ENCODE peak calls at places on chromosomes 13 and 19, in four cellular contexts. One of them, this sample, is unnamed.

GRCh38 chr13:40613192-40613818 is 53.1 kb downstream of the FOXO1 start:
- DNase-seq in heart right ventricle: peak; percentile 60
- DNase-seq in heart left ventricle: peak; percentile 50
- DNase-seq in esophagus squamous epithelium: no peak
- DNase-seq in this sample: no peak

GRCh38 chr13:28684257-28684656 is 25.3 kb downstream of the POMP start:
- DNase-seq in heart right ventricle: no peak
- DNase-seq in heart left ventricle: no peak
- DNase-seq in esophagus squamous epithelium: no peak
- DNase-seq in this sample: no peak

GRCh38 chr19:54431255-54431838 is 16.1 kb downstream of the TTYH1 start:
- DNase-seq in heart right ventricle: no peak
- DNase-seq in heart left ventricle: no peak
- DNase-seq in esophagus squamous epithelium: no peak
- DNase-seq in this sample: no peak

GRCh38 chr13:29648760-29649159 is 53.3 kb upstream of the SLC7A1 start:
- DNase-seq in heart right ventricle: no peak
- DNase-seq in heart left ventricle: no peak
- DNase-seq in esophagus squamous epithelium: no peak
- DNase-seq in this sample: no peak

GRCh38 chr13:57969961-57970360 is 338.4 kb downstream of the PCDH17 start:
- DNase-seq in heart right ventricle: no peak
- DNase-seq in heart left ventricle: no peak
- DNase-seq in esophagus squamous epithelium: no peak
- DNase-seq in this sample: no peak

GRCh38 chr13:39433705-39434104 is 169.3 kb downstream of the LHFPL6 start:
- DNase-seq in heart right ventricle: no peak
- DNase-seq in heart left ventricle: no peak
- DNase-seq in esophagus squamous epithelium: no peak
- DNase-seq in this sample: no peak

GRCh38 chr19:6069268-6069771 is 41.0 kb downstream of the RFX2 start:
- DNase-seq in heart right ventricle: no peak
- DNase-seq in heart left ventricle: peak; percentile 9
- DNase-seq in esophagus squamous epithelium: no peak
- DNase-seq in this sample: no peak

GRCh38 chr19:5850743-5851293 is 431 bp downstream of the FUT3 start:
- DNase-seq in heart right ventricle: no peak
- DNase-seq in heart left ventricle: no peak
- DNase-seq in esophagus squamous epithelium: no peak
- DNase-seq in this sample: no peak

GRCh38 chr13:75870397-75870801 is 234.3 kb downstream of the LMO7 start:
- DNase-seq in heart right ventricle: no peak
- DNase-seq in heart left ventricle: no peak
- DNase-seq in esophagus squamous epithelium: no peak
- DNase-seq in this sample: peak; percentile 15

GRCh38 chr19:43331435-43332010 is 22.0 kb upstream of the CD177 start:
- DNase-seq in heart right ventricle: no peak
- DNase-seq in heart left ventricle: no peak
- DNase-seq in esophagus squamous epithelium: no peak
- DNase-seq in this sample: no peak

GRCh38 chr13:43905435-43906031 is 25.8 kb downstream of the LACC1 start:
- DNase-seq in heart right ventricle: peak; percentile 42
- DNase-seq in heart left ventricle: no peak
- DNase-seq in esophagus squamous epithelium: no peak
- DNase-seq in this sample: peak; percentile 44

GRCh38 chr19:19538077-19538764 is at the start of gene CILP2:
- DNase-seq in heart right ventricle: no peak
- DNase-seq in heart left ventricle: no peak
- DNase-seq in esophagus squamous epithelium: no peak
- DNase-seq in this sample: no peak

GRCh38 chr13:97257800-97258799 is 36.0 kb downstream of the MBNL2 start:
- DNase-seq in heart right ventricle: peak; percentile 73
- DNase-seq in heart left ventricle: peak; percentile 58
- DNase-seq in esophagus squamous epithelium: no peak
- DNase-seq in this sample: no peak

GRCh38 chr19:50030225-50030624 is 4.4 kb downstream of the ZNF473 start:
- DNase-seq in heart right ventricle: no peak
- DNase-seq in heart left ventricle: no peak
- DNase-seq in esophagus squamous epithelium: no peak
- DNase-seq in this sample: peak; percentile 79

GRCh38 chr19:49065905-49066512 is 1.4 kb upstream of the NTF4 start:
- DNase-seq in heart right ventricle: no peak
- DNase-seq in heart left ventricle: no peak
- DNase-seq in esophagus squamous epithelium: no peak
- DNase-seq in this sample: no peak

GRCh38 chr13:77729502-77730221 is 32.2 kb downstream of the SLAIN1 start:
- DNase-seq in heart right ventricle: no peak
- DNase-seq in heart left ventricle: no peak
- DNase-seq in esophagus squamous epithelium: no peak
- DNase-seq in this sample: no peak

GRCh38 chr13:46327256-46327655 is 59.8 kb downstream of the RUBCNL start:
- DNase-seq in heart right ventricle: no peak
- DNase-seq in heart left ventricle: no peak
- DNase-seq in esophagus squamous epithelium: no peak
- DNase-seq in this sample: no peak

GRCh38 chr19:19256072-19256969 is 16.8 kb downstream of the TM6SF2 start:
- DNase-seq in heart right ventricle: no peak
- DNase-seq in heart left ventricle: no peak
- DNase-seq in esophagus squamous epithelium: no peak
- DNase-seq in this sample: peak; percentile 35

GRCh38 chr19:456547-457110 is 4.2 kb downstream of the SHC2 start:
- DNase-seq in heart right ventricle: no peak
- DNase-seq in heart left ventricle: no peak
- DNase-seq in esophagus squamous epithelium: no peak
- DNase-seq in this sample: no peak

GRCh38 chr13:29472317-29472961 is 123.0 kb downstream of the SLC7A1 start:
- DNase-seq in heart right ventricle: peak; percentile 39
- DNase-seq in heart left ventricle: no peak
- DNase-seq in esophagus squamous epithelium: no peak
- DNase-seq in this sample: no peak

GRCh38 chr13:71949441-71949840 is 82.4 kb upstream of the DACH1 start:
- DNase-seq in heart right ventricle: no peak
- DNase-seq in heart left ventricle: no peak
- DNase-seq in esophagus squamous epithelium: no peak
- DNase-seq in this sample: no peak

GRCh38 chr13:34577051-34577450 is 365.0 kb upstream of the NBEA start:
- DNase-seq in heart right ventricle: no peak
- DNase-seq in heart left ventricle: no peak
- DNase-seq in esophagus squamous epithelium: no peak
- DNase-seq in this sample: no peak

GRCh38 chr19:44808463-44809371 is at the start of gene BCAM:
- DNase-seq in heart right ventricle: peak; percentile 87
- DNase-seq in heart left ventricle: peak; percentile 90
- DNase-seq in esophagus squamous epithelium: no peak
- DNase-seq in this sample: no peak

GRCh38 chr19:3403489-3404323 is 37.3 kb downstream of the NFIC start:
- DNase-seq in heart right ventricle: peak; percentile 95
- DNase-seq in heart left ventricle: peak; percentile 93
- DNase-seq in esophagus squamous epithelium: no peak
- DNase-seq in this sample: no peak

GRCh38 chr19:49786432-49786831 is 19.6 kb downstream of the AP2A1 start:
- DNase-seq in heart right ventricle: no peak
- DNase-seq in heart left ventricle: no peak
- DNase-seq in esophagus squamous epithelium: no peak
- DNase-seq in this sample: no peak

GRCh38 chr13:42478531-42479156 is 95.3 kb upstream of the TNFSF11 start:
- DNase-seq in heart right ventricle: no peak
- DNase-seq in heart left ventricle: no peak
- DNase-seq in esophagus squamous epithelium: no peak
- DNase-seq in this sample: no peak

GRCh38 chr19:29620931-29621351 is 14.9 kb downstream of the POP4 start:
- DNase-seq in heart right ventricle: no peak
- DNase-seq in heart left ventricle: no peak
- DNase-seq in esophagus squamous epithelium: no peak
- DNase-seq in this sample: no peak

GRCh38 chr13:112962911-112963625 is 5.9 kb upstream of the MCF2L start:
- DNase-seq in heart right ventricle: no peak
- DNase-seq in heart left ventricle: no peak
- DNase-seq in esophagus squamous epithelium: no peak
- DNase-seq in this sample: no peak

GRCh38 chr13:89751537-89751936 is 1596.0 kb upstream of the MIR17HG start:
- DNase-seq in heart right ventricle: no peak
- DNase-seq in heart left ventricle: no peak
- DNase-seq in esophagus squamous epithelium: no peak
- DNase-seq in this sample: no peak

GRCh38 chr13:26022538-26023292 is 29.1 kb downstream of the SHISA2 start:
- DNase-seq in heart right ventricle: peak; percentile 77
- DNase-seq in heart left ventricle: peak; percentile 63
- DNase-seq in esophagus squamous epithelium: no peak
- DNase-seq in this sample: no peak

GRCh38 chr13:101150998-101151397 is 265.3 kb downstream of the NALCN start:
- DNase-seq in heart right ventricle: no peak
- DNase-seq in heart left ventricle: no peak
- DNase-seq in esophagus squamous epithelium: no peak
- DNase-seq in this sample: no peak

GRCh38 chr19:19911150-19911549 is 10.4 kb downstream of the ZNF93 start:
- DNase-seq in heart right ventricle: no peak
- DNase-seq in heart left ventricle: no peak
- DNase-seq in esophagus squamous epithelium: no peak
- DNase-seq in this sample: no peak

GRCh38 chr13:99725644-99726043 is 224.4 kb downstream of the TM9SF2 start:
- DNase-seq in heart right ventricle: no peak
- DNase-seq in heart left ventricle: no peak
- DNase-seq in esophagus squamous epithelium: no peak
- DNase-seq in this sample: no peak

GRCh38 chr19:10193666-10194499 is 870 bp downstream of the DNMT1 start:
- DNase-seq in heart right ventricle: no peak
- DNase-seq in heart left ventricle: no peak
- DNase-seq in esophagus squamous epithelium: no peak
- DNase-seq in this sample: no peak

GRCh38 chr19:52196256-52196967 is 6.6 kb downstream of the PPP2R1A start:
- DNase-seq in heart right ventricle: no peak
- DNase-seq in heart left ventricle: no peak
- DNase-seq in esophagus squamous epithelium: no peak
- DNase-seq in this sample: no peak

GRCh38 chr13:79995334-79995733 is 345.6 kb downstream of the SPRY2 start:
- DNase-seq in heart right ventricle: no peak
- DNase-seq in heart left ventricle: no peak
- DNase-seq in esophagus squamous epithelium: no peak
- DNase-seq in this sample: no peak

GRCh38 chr13:87344176-87344575 is 327.0 kb upstream of the SLITRK5 start:
- DNase-seq in heart right ventricle: no peak
- DNase-seq in heart left ventricle: no peak
- DNase-seq in esophagus squamous epithelium: no peak
- DNase-seq in this sample: no peak

This sample was measured in HL-60.